ENCODE peak calls at places on chromosome 1, in six cellular contexts. C is RWPE1, Z is hepatocyte, E is AG10803, S is BJ, B is foreskin fibroblast. L is an unnamed sample.

GRCh38 chr1:100661176-100661575 is 58.4 kb upstream of the VCAM1 start:
- DNase-seq in C (no peak), Z (no peak), E (no peak), S (no peak), B (no peak), L (no peak)

GRCh38 chr1:36187800-36188593 is 32.0 kb downstream of the MAP7D1 start:
- DNase-seq in C (peak), Z (peak), E (peak), S (peak), B (peak), L (peak)

GRCh38 chr1:99481391-99481996 is 164.4 kb upstream of the PALMD start:
- DNase-seq in C (peak), Z (peak), E (peak), S (no peak), B (peak), L (peak)

GRCh38 chr1:216723274-216723780 is at the start of gene ESRRG:
- DNase-seq in C (peak), Z (peak), E (no peak), S (no peak), B (peak), L (peak)

GRCh38 chr1:240823357-240823756 is 211.4 kb upstream of the GREM2 start:
- DNase-seq in C (no peak), Z (no peak), E (no peak), S (no peak), B (no peak), L (no peak)

GRCh38 chr1:40017951-40018575 is 22.5 kb upstream of the CAP1 start:
- DNase-seq in C (no peak), Z (no peak), E (no peak), S (no peak), B (no peak), L (no peak)

GRCh38 chr1:219236933-219237610 is 63.4 kb downstream of the LYPLAL1 start:
- DNase-seq in C (no peak), Z (no peak), E (no peak), S (no peak), B (no peak), L (no peak)

GRCh38 chr1:244010191-244010590 is 40.9 kb upstream of the ZBTB18 start:
- DNase-seq in C (no peak), Z (no peak), E (no peak), S (no peak), B (no peak), L (no peak)

GRCh38 chr1:179775009-179775408 is 31.9 kb downstream of the FAM163A start:
- DNase-seq in C (no peak), Z (no peak), E (no peak), S (no peak), B (no peak), L (no peak)

GRCh38 chr1:31745071-31745897 is 18.9 kb downstream of the ADGRB2 start:
- DNase-seq in C (no peak), Z (peak), E (peak), S (no peak), B (peak), L (peak)

GRCh38 chr1:228316589-228317387 is 89.8 kb downstream of the TRIM11 start:
- DNase-seq in C (no peak), Z (no peak), E (no peak), S (no peak), B (no peak), L (no peak)

GRCh38 chr1:234170067-234170466 is 203.2 kb upstream of the COA6 start:
- DNase-seq in C (no peak), Z (no peak), E (no peak), S (no peak), B (no peak), L (no peak)

GRCh38 chr1:85611856-85612255 is 31.3 kb downstream of the CCN1 start:
- DNase-seq in C (peak), Z (peak), E (peak), S (peak), B (peak), L (no peak)

GRCh38 chr1:82091729-82092128 is 291.0 kb downstream of the ADGRL2 start:
- DNase-seq in C (no peak), Z (no peak), E (no peak), S (no peak), B (peak), L (no peak)

GRCh38 chr1:98260421-98260820 is 339.6 kb upstream of the DPYD start:
- DNase-seq in C (no peak), Z (no peak), E (no peak), S (no peak), B (no peak), L (no peak)

GRCh38 chr1:226125831-226126230 is 60.7 kb downstream of the ACBD3 start:
- DNase-seq in C (no peak), Z (no peak), E (no peak), S (no peak), B (no peak), L (no peak)

GRCh38 chr1:203026666-203027663 is 674 bp downstream of the PPFIA4 start:
- DNase-seq in C (no peak), Z (no peak), E (no peak), S (no peak), B (no peak), L (no peak)

GRCh38 chr1:203028067-203028783 is 1.9 kb downstream of the PPFIA4 start:
- DNase-seq in C (no peak), Z (peak), E (no peak), S (no peak), B (no peak), L (no peak)

GRCh38 chr1:203028784-203029553 is 2.7 kb downstream of the PPFIA4 start:
- DNase-seq in C (no peak), Z (no peak), E (no peak), S (no peak), B (peak), L (no peak)

GRCh38 chr1:203031467-203031866 is 5.2 kb downstream of the PPFIA4 start:
- DNase-seq in C (no peak), Z (no peak), E (no peak), S (no peak), B (peak), L (no peak)

DNA sequence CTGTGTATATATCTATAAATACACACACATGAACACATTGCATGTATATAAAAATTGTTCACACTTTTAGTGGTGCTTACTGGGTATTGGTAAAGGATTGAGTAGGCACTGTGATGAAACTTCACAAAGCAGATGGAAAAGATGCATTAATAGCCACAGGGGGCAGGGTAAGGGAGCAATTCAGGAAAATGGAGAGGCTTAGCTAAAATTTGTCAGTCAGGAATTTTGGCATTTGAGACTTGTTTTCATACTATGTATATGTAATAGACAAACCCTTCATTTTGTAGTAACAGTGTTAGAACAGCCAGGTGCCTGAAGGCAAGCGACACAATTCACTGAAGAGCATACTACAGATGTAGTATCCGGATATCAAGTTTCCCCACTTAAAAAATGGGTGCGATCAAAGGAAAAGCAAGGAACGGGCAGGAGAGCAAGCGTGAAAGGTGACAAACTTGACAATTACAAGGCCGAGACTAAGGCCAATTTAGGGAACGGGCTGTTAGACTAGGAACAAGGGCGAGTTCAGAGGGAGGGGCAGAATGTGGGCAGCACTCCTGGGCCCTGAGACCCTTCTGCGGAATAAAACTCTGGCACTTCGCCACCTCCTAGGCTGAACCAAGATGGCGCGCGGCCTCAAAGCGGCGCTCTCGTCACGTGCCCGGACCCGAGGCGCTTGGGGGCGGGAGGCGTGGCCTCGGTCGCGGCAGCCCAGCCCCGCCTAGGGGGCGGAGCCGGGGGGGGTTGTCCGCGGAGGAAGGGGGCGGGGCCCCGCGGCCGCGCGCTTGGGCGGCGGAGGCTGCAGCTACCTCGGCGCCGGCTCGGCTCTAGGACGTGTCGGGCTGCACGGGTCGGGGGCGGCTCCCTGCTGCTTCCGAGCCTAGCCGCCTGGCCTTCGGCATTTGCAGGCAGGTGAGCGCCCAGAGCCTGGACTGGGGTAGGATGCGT is at the start of gene PPFIA4:
- DNase-seq in C (peak), Z (peak), E (peak), S (no peak), B (peak), L (peak)
- TF ChIP-seq CTCF in C (peak), Z (no peak), E (no peak), S (no peak), B (no peak), L (no peak)

GRCh38 chr1:53722025-53722424 is 16.9 kb downstream of the GLIS1 start:
- DNase-seq in C (no peak), Z (no peak), E (no peak), S (no peak), B (no peak), L (no peak)

GRCh38 chr1:53726009-53726600 is 12.9 kb downstream of the GLIS1 start:
- DNase-seq in C (no peak), Z (no peak), E (no peak), S (no peak), B (no peak), L (no peak)

GRCh38 chr1:53727461-53727860 is 11.5 kb downstream of the GLIS1 start:
- DNase-seq in C (no peak), Z (no peak), E (no peak), S (no peak), B (no peak), L (no peak)

GRCh38 chr1:53728196-53728595 is 10.8 kb downstream of the GLIS1 start:
- DNase-seq in C (no peak), Z (no peak), E (no peak), S (no peak), B (no peak), L (no peak)

DNA sequence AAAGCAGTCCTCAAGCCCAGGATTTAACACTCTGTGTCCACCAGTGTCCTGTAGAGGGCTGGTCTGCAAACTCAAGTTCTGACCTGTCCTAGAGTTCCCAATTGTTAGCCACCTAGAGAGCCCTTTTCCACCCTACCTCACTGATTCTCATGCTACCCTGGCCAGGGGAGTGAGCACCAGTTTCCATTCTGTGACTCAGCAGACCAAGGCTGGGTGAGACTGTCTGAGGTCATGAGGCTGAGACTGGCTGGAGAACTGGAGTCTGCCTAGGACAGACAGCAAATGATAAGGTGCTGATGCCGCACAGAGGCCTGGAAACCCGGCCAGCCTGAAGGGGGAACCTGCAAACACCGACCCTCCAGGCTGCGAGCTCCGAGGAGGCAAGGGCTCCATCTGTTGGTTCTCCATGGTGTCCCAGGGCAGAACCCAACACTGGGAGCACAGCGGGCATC is 13.7 kb downstream of the GLIS1 start:
- DNase-seq in C (no peak), Z (peak), E (no peak), S (no peak), B (peak), L (peak)
- TF ChIP-seq CTCF in C (no peak), Z (peak), E (no peak), S (peak), B (no peak), L (peak)

GRCh38 chr1:175563556-175563955 is 179.8 kb downstream of the TNR start:
- DNase-seq in C (no peak), Z (no peak), E (no peak), S (no peak), B (no peak), L (no peak)

GRCh38 chr1:175572932-175573871 is 170.2 kb downstream of the TNR start:
- DNase-seq in C (peak), Z (peak), E (no peak), S (no peak), B (no peak), L (peak)

GRCh38 chr1:175564723-175565122 is 178.7 kb downstream of the TNR start:
- DNase-seq in C (no peak), Z (peak), E (no peak), S (no peak), B (no peak), L (no peak)

GRCh38 chr1:175564119-175564518 is 179.3 kb downstream of the TNR start:
- DNase-seq in C (no peak), Z (no peak), E (no peak), S (no peak), B (no peak), L (no peak)

DNA sequence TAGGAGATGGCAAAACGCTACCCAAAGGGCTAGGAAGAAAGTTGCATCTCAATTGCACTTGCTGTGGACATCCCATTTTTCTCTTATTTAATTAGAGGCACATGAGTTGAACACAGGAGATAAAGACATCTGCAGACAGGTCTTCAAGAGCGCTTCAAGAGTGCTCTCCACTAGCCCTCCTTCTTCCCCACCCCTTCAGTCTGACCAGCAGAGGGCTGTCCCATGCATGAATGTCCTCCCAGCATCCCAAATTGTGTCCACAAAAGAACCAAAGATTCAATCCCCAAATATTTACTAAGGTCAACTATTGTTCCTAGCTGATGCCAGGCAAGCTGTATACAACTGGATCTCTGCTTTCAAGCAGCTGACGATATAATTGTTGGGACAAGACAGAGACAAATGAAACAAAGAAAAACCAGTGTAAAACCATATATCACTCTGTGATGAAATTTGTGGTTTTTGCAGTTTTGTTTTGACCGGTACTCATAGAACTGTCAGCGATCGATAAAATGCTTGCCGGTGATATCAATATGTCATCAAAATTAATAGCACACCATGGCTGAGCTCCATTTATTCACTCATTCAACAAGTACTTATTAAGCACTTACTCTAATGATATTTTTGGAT is 174.2 kb downstream of the TNR start:
- DNase-seq in C (no peak), Z (no peak), E (no peak), S (no peak), B (no peak), L (no peak)
- TF ChIP-seq CTCF in C (no peak), Z (no peak), E (no peak), S (no peak), B (no peak), L (no peak)

GRCh38 chr1:117674521-117675400 is 68.9 kb downstream of the TENT5C start:
- DNase-seq in C (no peak), Z (no peak), E (peak), S (no peak), B (peak), L (no peak)
- TF ChIP-seq CTCF in C (no peak), Z (no peak), E (peak), S (peak), B (peak), L (no peak)

DNA sequence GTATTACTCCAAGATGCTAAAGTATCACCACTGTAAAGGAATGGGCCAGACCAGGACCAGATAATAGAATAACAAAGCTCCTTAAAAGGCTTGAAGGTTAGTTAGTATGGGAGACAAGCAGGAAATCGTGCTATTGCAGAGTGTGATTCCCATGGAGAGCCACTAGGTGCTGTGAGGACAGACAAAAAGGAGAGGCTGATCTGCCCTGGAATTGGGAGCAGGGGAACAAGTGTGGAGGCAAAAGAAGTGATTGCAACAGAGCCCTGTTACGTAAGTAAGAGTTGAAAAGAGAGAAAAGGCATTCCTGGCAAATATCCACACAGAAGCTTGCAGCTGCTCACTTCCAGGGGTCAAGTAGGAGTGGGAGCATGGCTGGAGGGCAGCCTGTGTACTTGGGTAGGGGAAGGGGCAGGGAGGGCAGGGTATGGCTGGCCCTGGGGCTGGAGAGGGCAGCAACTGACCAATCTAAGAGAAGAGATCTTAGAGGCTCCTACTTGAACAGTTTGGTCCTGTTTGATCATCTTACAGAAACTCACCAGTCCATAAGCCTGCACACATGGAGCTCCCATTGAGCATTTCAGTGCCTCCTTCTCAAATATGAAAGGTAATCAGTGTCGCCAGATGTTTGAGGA is 207.7 kb upstream of the GJB5 start:
- DNase-seq in C (no peak), Z (peak), E (peak), S (no peak), B (no peak), L (no peak)
- TF ChIP-seq CTCF in C (no peak), Z (peak), E (peak), S (no peak), B (peak), L (peak)